ENCODE peak calls at places on chromosomes 3 and 15, in six cellular contexts. X is suprapubic skin, W is thyroid gland, D is esophagus muscularis mucosa, J is transverse colon, N is ovary. G is an unnamed sample.

GRCh38 chr15:51982013-51982769 is 10.6 kb upstream of the LEO1 start:
- DNase-seq in X (no peak), W (no peak), D (no peak), J (no peak), N (no peak), G (no peak)

GRCh38 chr3:128266453-128266852 is 113.2 kb downstream of the EEFSEC start:
- DNase-seq in X (no peak), W (peak), D (no peak), J (no peak), N (peak), G (peak)

GRCh38 chr3:29065211-29065785 is 215.6 kb upstream of the RBMS3 start:
- DNase-seq in X (peak), W (peak), D (no peak), J (peak), N (peak), G (peak)

GRCh38 chr15:98758224-98758623 is 109.9 kb downstream of the IGF1R start:
- DNase-seq in X (no peak), W (no peak), D (no peak), J (no peak), N (no peak), G (no peak)

GRCh38 chr3:141011511-141012262 is 39.5 kb upstream of the SPSB4 start:
- DNase-seq in X (peak), W (peak), D (no peak), J (peak), N (peak), G (peak)

GRCh38 chr3:71713041-71713440 is 12.2 kb downstream of the EIF4E3 start:
- DNase-seq in X (no peak), W (no peak), D (no peak), J (no peak), N (no peak), G (no peak)

GRCh38 chr3:3625461-3626271 is 173.6 kb upstream of the LRRN1 start:
- DNase-seq in X (no peak), W (no peak), D (no peak), J (no peak), N (no peak), G (no peak)

GRCh38 chr3:145243875-145244274 is 917.1 kb downstream of the PLOD2 start:
- DNase-seq in X (no peak), W (no peak), D (no peak), J (no peak), N (no peak), G (no peak)

GRCh38 chr3:197793246-197793645 is 2.2 kb downstream of the LRCH3 start:
- DNase-seq in X (no peak), W (no peak), D (no peak), J (no peak), N (no peak), G (no peak)

GRCh38 chr3:157104521-157104920 is 55.4 kb downstream of the CCNL1 start:
- DNase-seq in X (no peak), W (no peak), D (no peak), J (no peak), N (no peak), G (peak)

DNA sequence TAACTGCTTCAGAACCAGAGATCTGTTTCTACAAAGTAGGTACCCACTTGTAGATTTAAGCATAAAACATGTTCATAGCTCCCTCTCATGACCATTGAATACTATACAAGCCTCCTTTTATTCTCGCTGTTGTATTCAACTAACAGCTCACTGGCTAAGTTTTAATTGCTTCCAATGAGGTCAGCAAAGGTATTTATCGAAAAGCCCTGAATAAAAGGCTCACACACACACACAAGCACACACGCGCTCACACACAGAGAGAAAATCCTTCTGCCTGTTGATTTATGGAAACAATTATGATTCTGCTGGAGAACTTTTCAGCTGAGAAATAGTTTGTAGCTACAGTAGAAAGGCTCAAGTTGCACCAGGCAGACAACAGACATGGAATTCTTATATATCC is at the start of gene FGF7:
- DNase-seq in X (no peak), W (no peak), D (no peak), J (no peak), N (no peak), G (no peak)
- H3K4me3 ChIP-seq in X (peak), W (peak), D (peak), J (peak), N (peak), G (no peak)

DNA sequence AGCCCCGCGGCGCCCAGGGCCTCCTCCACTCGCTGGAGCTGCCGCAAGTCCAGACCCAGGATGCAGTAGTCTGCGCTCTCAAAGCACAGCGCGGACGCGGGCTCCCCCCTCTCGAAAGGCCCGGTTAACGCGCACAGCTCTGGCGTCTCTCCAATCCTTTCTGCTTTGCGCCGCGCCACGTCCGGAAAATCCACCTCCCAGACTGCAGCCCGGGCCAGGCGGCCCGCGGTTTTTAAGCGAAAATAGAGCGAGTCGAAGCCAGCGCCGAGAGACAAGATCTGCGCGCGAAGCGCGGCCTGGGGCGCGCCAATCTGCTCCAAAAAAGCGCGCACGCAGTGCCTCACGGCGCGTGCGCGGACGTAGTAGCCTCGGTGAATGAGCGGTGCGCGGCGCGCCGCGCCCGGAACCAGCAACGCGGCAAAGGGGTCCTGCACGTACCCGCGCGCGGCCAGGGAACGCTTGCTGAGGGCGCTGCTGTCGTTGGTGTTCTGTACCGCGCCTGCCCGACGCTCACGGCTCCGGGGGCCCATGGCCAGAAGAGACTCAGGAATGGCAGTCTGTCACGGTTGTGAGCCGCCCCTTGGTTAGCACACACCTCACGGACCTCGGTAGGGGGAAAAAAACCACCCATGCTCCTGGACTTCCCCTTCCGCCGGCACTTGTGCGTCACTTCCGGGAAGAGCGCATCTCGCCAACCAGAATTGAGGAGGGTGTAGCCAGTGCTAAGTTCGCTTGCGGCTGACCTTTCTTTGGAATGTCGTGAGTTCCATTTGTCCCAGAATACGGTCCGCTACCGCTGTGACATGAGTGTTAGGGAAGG is at the start of gene LCMT2:
- DNase-seq in X (peak), W (peak), D (peak), J (peak), N (peak), G (peak)
- TF ChIP-seq POLR2A in X (no peak), W (peak), D (no peak), J (peak), N (peak), G (peak)

GRCh38 chr3:50266808-50267207 is 2.1 kb upstream of the SEMA3B start:
- DNase-seq in X (no peak), W (no peak), D (no peak), J (no peak), N (no peak), G (no peak)
- H3K4me3 ChIP-seq in X (peak), W (peak), D (peak), J (peak), N (peak), G (no peak)

GRCh38 chr3:134039161-134039862 is 9.6 kb upstream of the SLCO2A1 start:
- DNase-seq in X (no peak), W (no peak), D (peak), J (peak), N (no peak), G (no peak)
- TF ChIP-seq POLR2A in X (no peak), W (no peak), D (no peak), J (peak), N (no peak), G (no peak)

GRCh38 chr3:38051131-38051530 is 12.1 kb downstream of the DLEC1 start:
- DNase-seq in X (no peak), W (no peak), D (no peak), J (no peak), N (no peak), G (no peak)

GRCh38 chr3:38049358-38050126 is 10.5 kb downstream of the DLEC1 start:
- DNase-seq in X (no peak), W (no peak), D (peak), J (no peak), N (no peak), G (peak)

GRCh38 chr3:38047896-38048295 is 8.9 kb downstream of the DLEC1 start:
- DNase-seq in X (no peak), W (no peak), D (no peak), J (no peak), N (no peak), G (no peak)

GRCh38 chr3:38046027-38046426 is 7.0 kb downstream of the DLEC1 start:
- DNase-seq in X (no peak), W (no peak), D (no peak), J (no peak), N (no peak), G (no peak)

GRCh38 chr3:38046821-38047220 is 7.8 kb downstream of the DLEC1 start:
- DNase-seq in X (no peak), W (no peak), D (no peak), J (no peak), N (no peak), G (no peak)
- H3K4me3 ChIP-seq in X (no peak), W (no peak), D (no peak), J (no peak), N (no peak), G (no peak)

GRCh38 chr3:183360971-183361624 is 67.3 kb downstream of the MCF2L2 start:
- DNase-seq in X (no peak), W (no peak), D (no peak), J (no peak), N (no peak), G (no peak)
- TF ChIP-seq POLR2A in X (no peak), W (no peak), D (no peak), J (no peak), N (no peak), G (no peak)

DNA sequence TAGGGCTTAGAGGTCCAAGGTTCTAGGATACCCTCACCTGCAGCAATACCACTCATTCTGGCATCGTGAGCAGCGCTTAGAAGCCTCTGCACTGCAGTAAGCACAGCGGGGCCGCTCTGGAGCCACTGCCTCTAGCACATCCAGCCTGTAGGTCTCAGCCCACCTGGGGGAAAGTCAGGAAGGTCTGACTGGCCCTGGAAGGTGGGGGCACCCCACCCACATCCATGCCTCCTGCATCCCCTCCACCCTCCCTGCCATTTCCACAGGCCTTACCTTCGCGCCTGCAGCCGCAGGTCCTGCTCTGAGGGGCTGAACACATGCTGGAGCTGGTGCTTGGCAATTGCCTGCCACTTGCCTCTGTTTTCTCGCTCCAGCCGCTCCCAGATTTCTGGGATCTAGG is 901 bp upstream of the RASSF1 start:
- DNase-seq in X (no peak), W (no peak), D (no peak), J (no peak), N (no peak), G (no peak)
- H3K4me3 ChIP-seq in X (peak), W (peak), D (peak), J (no peak), N (no peak), G (no peak)

GRCh38 chr15:55993111-55993803 is at the start of gene NEDD4:
- DNase-seq in X (peak), W (peak), D (peak), J (peak), N (peak), G (peak)
- TF ChIP-seq POLR2A in X (no peak), W (peak), D (no peak), J (peak), N (peak), G (peak)

GRCh38 chr3:4982773-4983738 is 3.8 kb downstream of the BHLHE40 start:
- DNase-seq in X (no peak), W (peak), D (no peak), J (no peak), N (no peak), G (peak)

GRCh38 chr3:4985330-4986174 is 6.3 kb downstream of the BHLHE40 start:
- DNase-seq in X (no peak), W (peak), D (no peak), J (no peak), N (peak), G (peak)

GRCh38 chr3:4983739-4984510 is 4.7 kb downstream of the BHLHE40 start:
- DNase-seq in X (peak), W (no peak), D (no peak), J (peak), N (peak), G (peak)

GRCh38 chr3:4986175-4986610 is 7.0 kb downstream of the BHLHE40 start:
- DNase-seq in X (no peak), W (peak), D (no peak), J (no peak), N (no peak), G (no peak)

GRCh38 chr3:4984511-4984864 is 5.3 kb downstream of the BHLHE40 start:
- DNase-seq in X (no peak), W (no peak), D (no peak), J (no peak), N (no peak), G (no peak)
- H3K4me3 ChIP-seq in X (peak), W (peak), D (peak), J (no peak), N (no peak), G (no peak)

GRCh38 chr3:183688869-183689268 is 8.7 kb upstream of the YEATS2 start:
- DNase-seq in X (no peak), W (no peak), D (no peak), J (no peak), N (no peak), G (no peak)

GRCh38 chr3:183692436-183692835 is 5.2 kb upstream of the YEATS2 start:
- DNase-seq in X (no peak), W (no peak), D (no peak), J (no peak), N (no peak), G (no peak)

DNA sequence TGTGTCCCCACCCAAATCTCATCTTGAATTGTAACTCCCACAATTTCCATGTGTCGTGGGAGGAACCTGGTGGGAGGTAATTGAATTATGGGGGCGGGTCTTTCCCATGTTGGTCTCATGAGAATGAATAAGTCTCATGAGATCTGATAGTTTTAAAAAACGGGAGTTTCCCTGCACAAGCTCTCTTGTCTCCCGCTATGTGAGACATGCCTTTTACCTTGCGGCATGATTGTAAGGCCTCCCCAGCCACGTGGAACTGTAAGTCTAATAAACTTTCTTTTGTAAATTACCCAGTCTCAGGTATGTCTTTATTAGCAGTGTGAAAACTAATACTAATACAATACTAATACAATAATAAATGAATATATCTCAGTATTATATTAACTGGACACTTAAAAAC is 9.9 kb upstream of the YEATS2 start:
- DNase-seq in X (no peak), W (no peak), D (no peak), J (no peak), N (no peak), G (no peak)
- TF ChIP-seq POLR2A in X (no peak), W (no peak), D (no peak), J (no peak), N (no peak), G (no peak)